ENCODE peak calls at places on chromosomes 7 and 10, in five cellular contexts. U, O, A, R and H are unnamed samples.

GRCh38 chr10:58477122-58477521 is 35.5 kb upstream of the BICC1 start:
- DNase-seq in R (no peak), A (no peak), O (peak; percentile 92), U (no peak), H (peak; percentile 81)

GRCh38 chr7:80150621-80151273 is 16.1 kb downstream of the GNAI1 start:
- DNase-seq in U (no peak), R (no peak), O (peak; percentile 61), A (no peak), H (no peak)

GRCh38 chr7:116738378-116738777 is 66.4 kb downstream of the MET start:
- DNase-seq in R (no peak), O (no peak), A (no peak), U (no peak), H (no peak)

GRCh38 chr7:48938539-48938938 is 14.2 kb downstream of the CDC14C start:
- DNase-seq in A (no peak), O (peak; percentile 67), R (no peak), U (no peak), H (no peak)

GRCh38 chr10:97270523-97271154 is 21.8 kb downstream of the ARHGAP19 start:
- DNase-seq in R (no peak), U (no peak), O (peak; percentile 64), A (no peak), H (no peak)

GRCh38 chr7:5766321-5766761 is 15.1 kb downstream of the RNF216 start:
- DNase-seq in U (no peak), R (no peak), A (no peak), O (peak; percentile 46), H (no peak)

GRCh38 chr10:93458821-93459257 is 23.3 kb downstream of the MYOF start:
- DNase-seq in U (no peak), A (no peak), R (peak; percentile 91), O (peak; percentile 100), H (peak; percentile 90)

GRCh38 chr7:131336956-131337355 is 9.3 kb downstream of the MKLN1 start:
- DNase-seq in U (no peak), A (no peak), R (no peak), O (peak; percentile 30), H (no peak)

GRCh38 chr10:70456164-70456563 is 14.7 kb upstream of the NODAL start:
- DNase-seq in O (no peak), A (no peak), U (no peak), R (no peak), H (peak; percentile 80)

GRCh38 chr7:117008849-117009531 is 55.7 kb downstream of the ST7 start:
- DNase-seq in U (no peak), A (no peak), R (no peak), O (peak; percentile 55), H (no peak)

GRCh38 chr10:85666987-85667386 is 699.6 kb downstream of the GRID1 start:
- DNase-seq in O (no peak), U (no peak), R (no peak), A (no peak), H (no peak)

GRCh38 chr10:59949608-59950007 is 43.3 kb upstream of the CCDC6 start:
- DNase-seq in R (no peak), O (no peak), A (no peak), U (no peak), H (no peak)

GRCh38 chr7:132004528-132004927 is 448.1 kb upstream of the PODXL start:
- DNase-seq in O (peak; percentile 49), R (no peak), U (no peak), A (no peak), H (peak; percentile 78)

GRCh38 chr10:11208243-11208642 is 190.6 kb downstream of the CELF2 start:
- DNase-seq in O (no peak), A (no peak), U (no peak), R (no peak), H (no peak)

GRCh38 chr7:44681645-44682044 is 67.0 kb upstream of the ZMIZ2 start:
- DNase-seq in R (no peak), A (no peak), O (no peak), U (no peak), H (no peak)

GRCh38 chr10:28250782-28251181 is 52.1 kb downstream of the MPP7 start:
- DNase-seq in U (no peak), A (peak; percentile 42), O (peak; percentile 37), R (peak; percentile 15), H (no peak)

GRCh38 chr7:128347573-128348147 is 4.0 kb upstream of the RBM28 start:
- DNase-seq in R (peak; percentile 40), O (peak; percentile 66), A (peak; percentile 48), U (no peak), H (peak; percentile 78)

GRCh38 chr7:32892521-32893224 is 1.1 kb upstream of the KBTBD2 start:
- DNase-seq in O (peak; percentile 81), U (peak; percentile 76), R (peak; percentile 20), A (peak; percentile 64), H (no peak)

GRCh38 chr7:143380264-143380645 is 890 bp upstream of the ZYX start:
- DNase-seq in U (peak; percentile 69), R (peak; percentile 66), A (peak; percentile 74), O (peak; percentile 92), H (peak; percentile 97)

GRCh38 chr7:28458732-28459131 is 46.4 kb downstream of the CREB5 start:
- DNase-seq in U (no peak), A (no peak), O (no peak), R (no peak), H (peak; percentile 65)

GRCh38 chr7:152968003-152968402 is 208.5 kb downstream of the ACTR3B start:
- DNase-seq in O (no peak), A (no peak), U (no peak), R (no peak), H (no peak)

GRCh38 chr7:158468225-158468624 is 119.4 kb downstream of the PTPRN2 start:
- DNase-seq in O (no peak), R (no peak), A (no peak), U (no peak), H (peak; percentile 73)

GRCh38 chr10:130867446-130868194 is 443.9 kb downstream of the TCERG1L start:
- DNase-seq in A (no peak), O (no peak), U (no peak), R (no peak), H (no peak)

GRCh38 chr7:4641667-4642467 is 40.2 kb upstream of the FOXK1 start:
- DNase-seq in U (peak; percentile 93), A (peak; percentile 76), R (peak; percentile 97), O (peak; percentile 97), H (peak; percentile 97)

GRCh38 chr10:103231047-103231551 is 14.6 kb upstream of the RPEL1 start:
- DNase-seq in U (no peak), R (peak; percentile 85), O (peak; percentile 96), A (no peak), H (peak; percentile 80)

GRCh38 chr10:51706225-51706624 is 6.8 kb upstream of the CSTF2T start:
- DNase-seq in U (no peak), O (peak; percentile 97), R (no peak), A (no peak), H (no peak)

GRCh38 chr10:124307531-124308350 is 111.0 kb downstream of the OAT start:
- DNase-seq in O (no peak), R (no peak), A (no peak), U (no peak), H (no peak)

GRCh38 chr10:124149681-124150080 is 56.3 kb upstream of the CHST15 start:
- DNase-seq in R (no peak), O (no peak), U (no peak), A (no peak), H (peak; percentile 44)

GRCh38 chr7:30927040-30927439 is 15.4 kb downstream of the AQP1 start:
- DNase-seq in U (no peak), R (no peak), O (no peak), A (no peak), H (peak; percentile 23)

GRCh38 chr10:56547163-56547562 is 186.1 kb upstream of the ZWINT start:
- DNase-seq in O (no peak), A (no peak), U (no peak), R (no peak), H (no peak)

GRCh38 chr10:117462816-117463544 is 79.6 kb upstream of the EMX2 start:
- DNase-seq in A (no peak), R (no peak), U (no peak), O (no peak), H (no peak)

GRCh38 chr10:81403451-81403850 is 471.5 kb upstream of the NRG3 start:
- DNase-seq in R (no peak), A (no peak), O (no peak), U (no peak), H (no peak)

GRCh38 chr10:77036993-77037734 is 600.4 kb downstream of the KCNMA1 start:
- DNase-seq in R (peak; percentile 8), A (no peak), U (no peak), O (peak; percentile 20), H (peak; percentile 77)